ENCODE peak calls at places on chromosomes 13 and 19, in five cellular contexts. T, M, U, I and B are unnamed samples.
A peak's percentile ranks its signal among the peaks of the same experiment; 100 is the strongest.

GRCh38 chr19:18768997-18769891 is 21.9 kb downstream of the COMP start:
- DNase-seq in T (no peak), M (no peak), U (no peak), I (peak; percentile 60), B (no peak)

GRCh38 chr19:38277969-38278680 is 13.8 kb downstream of the SPINT2 start:
- DNase-seq in T (peak; percentile 86), M (no peak), U (no peak), I (peak; percentile 85), B (peak; percentile 88)

GRCh38 chr13:37531054-37531453 is 67.5 kb downstream of the POSTN start:
- DNase-seq in T (no peak), M (no peak), U (no peak), I (no peak), B (no peak)

GRCh38 chr13:97385854-97386253 is 48.1 kb upstream of the RAP2A start:
- DNase-seq in T (no peak), M (no peak), U (no peak), I (no peak), B (no peak)

GRCh38 chr19:9065457-9066014 is 21.3 kb upstream of the OR1M1 start:
- DNase-seq in T (no peak), M (no peak), U (no peak), I (no peak), B (no peak)

GRCh38 chr13:107743523-107743922 is 471.8 kb downstream of the LIG4 start:
- DNase-seq in T (no peak), M (no peak), U (no peak), I (no peak), B (no peak)

GRCh38 chr13:107233541-107233940 is 665.6 kb upstream of the ARGLU1 start:
- DNase-seq in T (no peak), M (no peak), U (no peak), I (no peak), B (no peak)

GRCh38 chr19:18637644-18638630 is 1.1 kb downstream of the KLHL26 start:
- DNase-seq in T (no peak), M (no peak), U (peak; percentile 77), I (peak; percentile 86), B (no peak)

GRCh38 chr13:26914624-26915023 is 154.0 kb upstream of the GPR12 start:
- DNase-seq in T (no peak), M (no peak), U (no peak), I (no peak), B (no peak)

GRCh38 chr13:87244256-87244870 is 426.8 kb upstream of the SLITRK5 start:
- DNase-seq in T (no peak), M (no peak), U (no peak), I (no peak), B (no peak)

GRCh38 chr13:24087611-24088235 is 72.8 kb upstream of the SPATA13 start:
- DNase-seq in T (peak; percentile 25), M (no peak), U (peak; percentile 74), I (no peak), B (no peak)

GRCh38 chr19:32372726-32373613 is 27.6 kb downstream of the ZNF507 start:
- DNase-seq in T (no peak), M (no peak), U (no peak), I (no peak), B (no peak)

GRCh38 chr13:30734434-30734833 is 909 bp upstream of the ALOX5AP start:
- DNase-seq in T (no peak), M (no peak), U (no peak), I (peak; percentile 67), B (no peak)

GRCh38 chr13:45928843-45929242 is 77.3 kb upstream of the SIAH3 start:
- DNase-seq in T (no peak), M (no peak), U (no peak), I (no peak), B (no peak)

GRCh38 chr13:43587376-43587775 is 199.4 kb downstream of the ENOX1 start:
- DNase-seq in T (no peak), M (no peak), U (no peak), I (no peak), B (no peak)

GRCh38 chr13:113090415-113090770 is 15.2 kb upstream of the F7 start:
- DNase-seq in T (no peak), M (no peak), U (no peak), I (no peak), B (peak; percentile 30)

GRCh38 chr19:40217027-40217810 is 965 bp downstream of the TTC9B start:
- DNase-seq in T (no peak), M (no peak), U (peak; percentile 74), I (peak; percentile 89), B (no peak)

GRCh38 chr19:31283701-31284100 is 65.5 kb downstream of the TSHZ3 start:
- DNase-seq in T (no peak), M (no peak), U (no peak), I (no peak), B (no peak)

GRCh38 chr19:11293468-11294389 is 2.2 kb upstream of the TSPAN16 start:
- DNase-seq in T (peak; percentile 92), M (peak; percentile 97), U (peak; percentile 95), I (peak; percentile 99), B (peak; percentile 99)

GRCh38 chr19:17648786-17649185 is 39.4 kb downstream of the UNC13A start:
- DNase-seq in T (no peak), M (no peak), U (no peak), I (peak; percentile 64), B (no peak)

GRCh38 chr19:17338440-17339078 is 1.2 kb downstream of the GTPBP3 start:
- DNase-seq in T (no peak), M (no peak), U (peak; percentile 23), I (peak; percentile 44), B (peak; percentile 79)

GRCh38 chr13:24911135-24911524 is 147.2 kb downstream of the RNF17 start:
- DNase-seq in T (no peak), M (no peak), U (no peak), I (no peak), B (no peak)

GRCh38 chr13:30998548-30999140 is 66.2 kb downstream of the TEX26 start:
- DNase-seq in T (no peak), M (no peak), U (no peak), I (peak; percentile 83), B (no peak)

GRCh38 chr19:7687177-7687576 is 6.5 kb downstream of the TRAPPC5 start:
- DNase-seq in T (no peak), M (no peak), U (no peak), I (peak; percentile 84), B (no peak)

GRCh38 chr13:90455861-90456260 is 891.6 kb upstream of the MIR17HG start:
- DNase-seq in T (no peak), M (no peak), U (no peak), I (no peak), B (no peak)

GRCh38 chr13:34833562-34834182 is 108.4 kb upstream of the NBEA start:
- DNase-seq in T (no peak), M (no peak), U (no peak), I (no peak), B (no peak)

GRCh38 chr19:53908106-53908932 is 759 bp upstream of the CACNG7 start:
- DNase-seq in T (no peak), M (no peak), U (peak; percentile 32), I (peak; percentile 95), B (no peak)

GRCh38 chr19:17719730-17720486 is 628 bp downstream of the MAP1S start:
- DNase-seq in T (no peak), M (no peak), U (peak; percentile 60), I (peak; percentile 93), B (no peak)

GRCh38 chr13:100491164-100491847 is 97.3 kb downstream of the GGACT start:
- DNase-seq in T (peak; percentile 34), M (peak; percentile 69), U (no peak), I (no peak), B (no peak)

GRCh38 chr19:12636631-12637030 is 25.9 kb downstream of the ZNF791 start:
- DNase-seq in T (no peak), M (no peak), U (no peak), I (peak; percentile 31), B (peak; percentile 45)

GRCh38 chr19:5193192-5193591 is 147.4 kb downstream of the PTPRS start:
- DNase-seq in T (no peak), M (no peak), U (no peak), I (peak; percentile 42), B (no peak)

GRCh38 chr19:5200844-5201243 is 139.8 kb downstream of the PTPRS start:
- DNase-seq in T (no peak), M (no peak), U (no peak), I (no peak), B (no peak)

GRCh38 chr19:5194641-5195040 is 146.0 kb downstream of the PTPRS start:
- DNase-seq in T (no peak), M (no peak), U (no peak), I (peak; percentile 69), B (no peak)

GRCh38 chr19:5192568-5192967 is 148.0 kb downstream of the PTPRS start:
- DNase-seq in T (no peak), M (no peak), U (no peak), I (no peak), B (no peak)

GRCh38 chr19:5196832-5197231 is 143.8 kb downstream of the PTPRS start:
- DNase-seq in T (no peak), M (no peak), U (no peak), I (no peak), B (no peak)
- H3K27me3 ChIP-seq in T (no peaks in the 10 kb centered on the region), M (no peaks in the 10 kb centered on the region), U (no peaks in the 10 kb centered on the region), I (no peaks in the 10 kb centered on the region), B (no peaks in the 10 kb centered on the region)

GRCh38 chr19:29404951-29405727 is 120.7 kb upstream of the VSTM2B start:
- DNase-seq in T (no peak), M (no peak), U (peak; percentile 20), I (peak; percentile 83), B (no peak)

GRCh38 chr19:29404015-29404414 is 121.8 kb upstream of the VSTM2B start:
- DNase-seq in T (no peak), M (no peak), U (no peak), I (peak; percentile 60), B (no peak)

GRCh38 chr19:29401712-29402421 is 123.9 kb upstream of the VSTM2B start:
- DNase-seq in T (no peak), M (no peak), U (no peak), I (peak; percentile 73), B (no peak)

GRCh38 chr19:29409121-29409862 is 116.5 kb upstream of the VSTM2B start:
- DNase-seq in T (no peak), M (no peak), U (no peak), I (peak; percentile 32), B (no peak)

GRCh38 chr19:29405728-29405995 is 120.1 kb upstream of the VSTM2B start:
- DNase-seq in T (no peak), M (no peak), U (no peak), I (peak; percentile 39), B (no peak)
- H3K27me3 ChIP-seq in T (peaks cover 10% of the 10 kb centered on the region), M (no peaks in the 10 kb centered on the region), U (no peaks in the 10 kb centered on the region), I (no peaks in the 10 kb centered on the region), B (no peaks in the 10 kb centered on the region)

DNA sequence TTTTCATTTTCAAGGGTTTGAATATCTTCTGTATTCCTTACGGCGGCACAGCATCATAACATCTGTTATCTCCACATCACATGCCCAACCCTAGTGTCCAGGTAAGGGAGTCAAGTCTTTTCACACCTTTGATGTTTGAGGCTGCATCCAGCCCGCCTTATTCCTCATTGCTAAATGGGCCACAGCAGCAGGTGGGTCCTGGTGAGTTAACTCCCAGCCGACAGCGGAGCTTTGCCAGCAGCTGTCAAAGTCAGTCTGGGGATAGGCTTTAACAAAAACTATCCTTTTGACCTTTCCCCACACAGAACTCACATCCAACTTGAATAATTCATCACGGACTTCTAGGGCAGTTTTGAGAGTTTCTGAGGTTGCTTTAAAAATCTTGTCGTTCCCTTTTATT is 235.1 kb downstream of the DLEU7 start:
- DNase-seq in T (no peak), M (no peak), U (no peak), I (no peak), B (no peak)
- H3K27me3 ChIP-seq in T (no peaks in the 10 kb centered on the region), M (no peaks in the 10 kb centered on the region), U (no peaks in the 10 kb centered on the region), I (no peaks in the 10 kb centered on the region), B (no peaks in the 10 kb centered on the region)

DNA sequence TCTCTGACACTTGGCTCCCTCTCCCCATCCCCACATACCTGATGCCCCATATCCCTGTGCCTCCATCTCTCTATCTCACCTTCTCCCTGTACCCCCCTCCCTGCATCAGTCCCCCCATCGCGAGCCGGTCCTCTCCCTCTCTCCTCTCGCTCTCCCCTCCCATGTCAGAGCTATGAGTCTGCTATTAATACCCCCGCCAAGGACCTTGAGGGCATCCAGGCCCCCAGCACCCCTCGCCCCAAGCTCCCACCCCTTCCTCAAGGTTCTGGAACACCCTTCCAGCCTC is 1.6 kb downstream of the GRIN2D start:
- DNase-seq in T (no peak), M (no peak), U (no peak), I (peak; percentile 90), B (no peak)
- H3K27me3 ChIP-seq in T (peaks cover 51% of the 10 kb centered on the region), M (peaks cover 2% of the 10 kb centered on the region), U (peaks cover 47% of the 10 kb centered on the region), I (peaks cover 53% of the 10 kb centered on the region), B (no peaks in the 10 kb centered on the region)